ENCODE peak calls at places on chromosome 14, in nine cellular contexts. I is Right ventricle myocardium superior, X is caudate nucleus, M is GM12892, S is HEK293T, C is HFFc6, A is NCI-H1105, H is NCI-H446, K is germinal center. L is an unnamed sample.

GRCh38 chr14:23160924-23161522 is 22.4 kb downstream of the SLC7A8 start:
- DNase-seq in K (no peak), I (no peak), X (peak), H (peak), M (no peak), S (no peak), C (peak), A (no peak), L (no peak)

GRCh38 chr14:44767646-44768173 is 194.0 kb downstream of the KLHL28 start:
- DNase-seq in S (peak), X (no peak), K (no peak), H (no peak), I (no peak), M (no peak), C (no peak), A (no peak), L (no peak)

GRCh38 chr14:103858063-103858820 is 10.9 kb upstream of the PPP1R13B start:
- DNase-seq in K (no peak), H (no peak), A (no peak), M (no peak), X (no peak), S (no peak), C (no peak), I (no peak), L (no peak)

GRCh38 chr14:101292448-101292847 is 268.8 kb upstream of the DIO3 start:
- DNase-seq in K (no peak), X (no peak), A (no peak), C (no peak), H (no peak), I (no peak), M (no peak), S (no peak), L (no peak)

GRCh38 chr14:20986811-20987210 is 3.0 kb upstream of the METTL17 start:
- DNase-seq in A (no peak), M (no peak), C (peak), K (no peak), S (no peak), I (no peak), X (no peak), H (peak), L (peak)

GRCh38 chr14:81281317-81281716 is 60.6 kb upstream of the GTF2A1 start:
- DNase-seq in C (no peak), S (no peak), M (no peak), A (no peak), X (no peak), I (no peak), K (no peak), H (no peak), L (no peak)

GRCh38 chr14:30656190-30656632 is 34.1 kb downstream of the SCFD1 start:
- DNase-seq in H (peak), A (peak), K (peak), M (no peak), S (peak), X (no peak), C (peak), I (no peak), L (peak)

GRCh38 chr14:75428230-75429104 is 645 bp downstream of the JDP2 start:
- DNase-seq in K (peak), C (no peak), I (peak), H (no peak), M (peak), A (no peak), S (peak), X (no peak), L (peak)

GRCh38 chr14:101761881-101762529 is 496 bp downstream of the PPP2R5C start:
- DNase-seq in X (no peak), H (peak), A (peak), C (no peak), K (peak), I (peak), S (peak), M (peak), L (no peak)